ENCODE peak calls at places on chromosomes 13 and 19, in four cellular contexts. R, O, A and M are unnamed samples.

GRCh38 chr13:109211616-109212015 is 574.8 kb downstream of the IRS2 start:
- DNase-seq in O (no peak), A (no peak), R (no peak), M (no peak)

GRCh38 chr13:52695856-52696255 is 43.2 kb downstream of the SUGT1 start:
- DNase-seq in A (no peak), O (no peak), R (no peak), M (no peak)

GRCh38 chr19:15368798-15369593 is 10.6 kb downstream of the AKAP8 start:
- DNase-seq in A (no peak), O (no peak), R (no peak), M (no peak)

GRCh38 chr19:7152568-7152967 is 83.1 kb downstream of the ZNF557 start:
- DNase-seq in A (no peak), O (no peak), R (no peak), M (no peak)

GRCh38 chr13:27797228-27797624 is 4.9 kb downstream of the GSX1 start:
- DNase-seq in A (no peak), O (peak), R (no peak), M (no peak)

GRCh38 chr13:75181906-75182305 is 300.1 kb downstream of the TBC1D4 start:
- DNase-seq in A (no peak), R (no peak), O (no peak), M (no peak)

GRCh38 chr19:48866692-48867091 is 1.7 kb downstream of the PLEKHA4 start:
- DNase-seq in R (no peak), A (no peak), O (no peak), M (no peak)

GRCh38 chr19:2575734-2576481 is 100.0 kb downstream of the GADD45B start:
- DNase-seq in A (peak), O (peak), R (peak), M (peak)

GRCh38 chr19:16076154-16076957 is at the start of gene TPM4:
- DNase-seq in A (peak), R (peak), O (peak), M (peak)

GRCh38 chr19:29211562-29212416 is 1.2 kb downstream of the UQCRFS1 start:
- DNase-seq in O (no peak), R (no peak), A (no peak), M (no peak)

GRCh38 chr13:24124789-24125476 is 35.6 kb upstream of the SPATA13 start:
- DNase-seq in O (no peak), R (no peak), A (no peak), M (no peak)

GRCh38 chr13:109644069-109644750 is 142.2 kb downstream of the IRS2 start:
- DNase-seq in A (no peak), O (no peak), R (no peak), M (no peak)

GRCh38 chr19:46685189-46685588 is 24.2 kb upstream of the DACT3 start:
- DNase-seq in A (no peak), R (no peak), O (no peak), M (no peak)

GRCh38 chr19:42657551-42657950 is 62.8 kb upstream of the CEACAM8 start:
- DNase-seq in A (no peak), R (no peak), O (no peak), M (no peak)

GRCh38 chr19:49427855-49428546 is 2.8 kb downstream of the GFY start:
- DNase-seq in A (no peak), R (no peak), O (peak), M (no peak)

GRCh38 chr13:50760751-50761150 is 82.7 kb downstream of the DLEU7 start:
- DNase-seq in O (no peak), R (no peak), A (no peak), M (no peak)

GRCh38 chr13:72781461-72782439 is at the start of the genes DIS3 and PIBF1:
- DNase-seq in R (peak), O (peak), A (peak), M (peak)
- TF ChIP-seq POLR2A in R (peak), O (peak), A (peak), M (peak)

GRCh38 chr13:96090240-96091101 is 564 bp downstream of the HS6ST3 start:
- DNase-seq in O (peak), R (peak), A (no peak), M (peak)
- TF ChIP-seq POLR2A in O (no peak), R (no peak), A (no peak), M (no peak)

DNA sequence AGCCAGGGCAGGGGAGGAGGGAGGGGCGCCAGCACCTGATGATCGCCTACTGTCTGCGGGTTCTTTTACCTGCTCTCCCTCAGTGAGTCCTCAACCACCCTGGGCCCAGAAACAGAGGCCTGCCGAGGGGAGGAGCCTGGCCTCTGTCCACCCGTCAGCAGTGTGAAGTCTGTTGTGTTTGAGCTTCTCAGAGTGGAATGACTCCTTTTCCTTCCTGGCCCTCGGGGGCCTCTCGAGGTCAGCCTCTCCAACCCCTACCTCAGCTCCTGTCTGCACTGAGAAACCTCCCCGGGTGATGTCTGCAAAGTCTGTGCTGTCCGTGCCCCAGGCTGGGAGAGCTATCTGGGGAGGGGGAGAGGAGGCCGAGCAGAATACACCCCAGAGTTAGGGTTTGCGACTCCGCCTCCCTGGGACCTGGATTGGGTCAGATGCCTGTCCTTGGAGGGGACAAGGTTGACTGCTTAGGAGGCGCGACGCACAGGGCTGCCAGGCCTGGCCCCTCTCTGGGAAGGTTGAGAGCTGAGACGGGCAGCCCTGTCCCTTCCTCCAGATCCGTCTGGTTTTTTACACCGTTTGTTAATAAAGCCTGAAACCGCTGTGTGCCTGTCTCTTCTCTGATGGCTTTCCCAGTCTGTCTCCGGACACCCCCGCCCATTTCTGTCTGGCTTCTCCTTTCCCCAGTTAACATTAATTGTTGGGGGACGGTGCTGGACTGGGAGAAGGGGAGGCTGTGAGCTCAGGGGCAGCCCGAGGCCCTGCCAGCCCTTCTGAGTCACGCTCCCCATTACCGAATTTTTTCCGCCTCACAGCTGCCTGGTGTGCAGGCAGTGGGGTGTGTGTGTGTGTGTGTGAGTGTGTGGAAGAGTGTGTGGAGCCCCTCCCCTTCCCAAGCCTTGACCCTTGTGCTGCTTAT is 1.0 kb upstream of the SSC5D start:
- DNase-seq in O (no peak), R (peak), A (no peak), M (peak)
- TF ChIP-seq POLR2A in O (no peak), R (peak), A (no peak), M (no peak)

DNA sequence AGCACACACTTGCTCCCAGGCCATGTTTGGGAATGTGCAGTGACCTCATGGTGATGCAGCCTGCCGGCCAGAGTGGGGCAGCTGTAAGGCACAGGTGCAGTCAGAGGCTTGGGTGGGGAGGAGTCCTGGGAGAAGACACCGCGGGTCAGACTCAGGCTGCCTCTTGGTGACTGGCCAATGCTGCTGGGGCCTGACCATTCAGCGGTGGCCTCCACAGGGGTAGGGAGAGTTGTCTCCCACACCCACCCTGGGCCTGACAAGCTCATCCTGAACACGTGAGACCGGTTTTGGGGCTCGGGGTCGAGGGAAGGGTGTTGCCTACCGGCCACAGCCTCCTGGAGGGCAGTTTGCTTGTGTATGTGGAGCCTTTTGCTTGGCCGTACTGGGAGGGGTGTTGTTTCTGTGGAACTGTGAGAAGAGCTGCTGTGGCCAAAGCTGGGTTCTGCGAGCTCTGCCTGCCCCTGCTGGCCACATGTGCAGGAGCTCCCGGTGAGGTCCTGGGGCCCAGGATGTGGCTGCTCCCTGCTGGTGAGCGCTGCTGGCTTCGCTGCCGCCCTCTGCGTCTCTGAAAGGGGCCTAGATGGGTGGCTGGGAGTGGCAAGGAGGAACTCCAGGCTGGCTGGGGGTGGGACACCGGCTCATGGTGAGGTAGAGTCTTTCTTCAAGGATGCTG is 22.1 kb downstream of the UPF1 start:
- DNase-seq in A (no peak), O (no peak), R (no peak), M (no peak)
- TF ChIP-seq POLR2A in A (no peak), O (no peak), R (no peak), M (no peak)

GRCh38 chr19:38303517-38304351 is at the start of gene C19orf33:
- DNase-seq in R (no peak), O (peak), A (peak), M (peak)
- TF ChIP-seq POLR2A in R (no peak), O (peak), A (peak), M (no peak)

GRCh38 chr19:55830656-55831055 is 1.1 kb downstream of the NLRP11 start:
- DNase-seq in R (no peak), O (no peak), A (no peak), M (no peak)
- TF ChIP-seq POLR2A in R (no peak), O (no peak), A (no peak), M (no peak)

GRCh38 chr13:98447130-98447529 is 129.8 kb downstream of the STK24 start:
- DNase-seq in R (no peak), A (no peak), O (no peak), M (no peak)
- TF ChIP-seq POLR2A in R (no peak), A (no peak), O (no peak), M (no peak)

GRCh38 chr19:44093931-44094765 is at the start of gene ZNF224:
- DNase-seq in R (peak), A (peak), O (peak), M (peak)
- TF ChIP-seq POLR2A in R (no peak), A (no peak), O (peak), M (no peak)